ENCODE peak calls at places on chromosomes 3 and 15, in six cellular contexts. Z is DMS153, S is psoas muscle, O is hypothalamus, I is nephron progenitor cell, W is C1 segment of cervical spinal cord. Q is an unnamed sample.

GRCh38 chr15:90895571-90896117 is 7.5 kb upstream of the MAN2A2 start:
- DNase-seq in Z (no peak), S (no peak), O (peak; percentile 47), I (no peak), W (peak; percentile 26), Q (no peak)

GRCh38 chr3:39330824-39331223 is 1.3 kb downstream of the CCR8 start:
- DNase-seq in Z (no peak), S (no peak), O (no peak), I (no peak), W (no peak), Q (no peak)

GRCh38 chr3:122004123-122004522 is 17.9 kb downstream of the ILDR1 start:
- DNase-seq in Z (peak; percentile 94), S (no peak), O (no peak), I (no peak), W (no peak), Q (no peak)

GRCh38 chr3:151210676-151211381 is 7.8 kb upstream of the GPR171 start:
- DNase-seq in Z (no peak), S (no peak), O (no peak), I (no peak), W (no peak), Q (no peak)

GRCh38 chr3:127929818-127930217 is 14.8 kb downstream of the KBTBD12 start:
- DNase-seq in Z (no peak), S (no peak), O (no peak), I (no peak), W (no peak), Q (no peak)

GRCh38 chr3:143811602-143812001 is 36.7 kb downstream of the SLC9A9 start:
- DNase-seq in Z (no peak), S (peak; percentile 76), O (no peak), I (no peak), W (no peak), Q (no peak)

GRCh38 chr15:38600241-38600640 is 35.6 kb upstream of the RASGRP1 start:
- DNase-seq in Z (no peak), S (no peak), O (no peak), I (no peak), W (no peak), Q (no peak)

GRCh38 chr15:74776851-74777768 is 4.8 kb upstream of the CSK start:
- DNase-seq in Z (no peak), S (no peak), O (no peak), I (no peak), W (no peak), Q (no peak)

GRCh38 chr3:138038725-138039462 is 28.9 kb downstream of the CLDN18 start:
- DNase-seq in Z (no peak), S (no peak), O (no peak), I (no peak), W (no peak), Q (no peak)

GRCh38 chr3:150577854-150578253 is 25.3 kb upstream of the SELENOT start:
- DNase-seq in Z (no peak), S (no peak), O (no peak), I (no peak), W (no peak), Q (no peak)

GRCh38 chr15:52080031-52080430 is 32.5 kb downstream of the BCL2L10 start:
- DNase-seq in Z (no peak), S (no peak), O (no peak), I (no peak), W (no peak), Q (no peak)

GRCh38 chr3:185328324-185329004 is 34.5 kb upstream of the MAP3K13 start:
- DNase-seq in Z (no peak), S (no peak), O (no peak), I (no peak), W (no peak), Q (no peak)

GRCh38 chr3:49713336-49714105 is 6.0 kb downstream of the AMIGO3 start:
- DNase-seq in Z (no peak), S (no peak), O (no peak), I (no peak), W (no peak), Q (no peak)

GRCh38 chr3:108806316-108806715 is 16.3 kb upstream of the TRAT1 start:
- DNase-seq in Z (no peak), S (no peak), O (no peak), I (no peak), W (no peak), Q (no peak)

GRCh38 chr3:145780301-145780700 is 380.7 kb downstream of the PLOD2 start:
- DNase-seq in Z (no peak), S (no peak), O (no peak), I (no peak), W (no peak), Q (no peak)

GRCh38 chr15:67133738-67134576 is 68.6 kb downstream of the SMAD3 start:
- DNase-seq in Z (no peak), S (no peak), O (no peak), I (peak; percentile 54), W (no peak), Q (no peak)

GRCh38 chr15:48084759-48085420 is 35.9 kb upstream of the SLC24A5 start:
- DNase-seq in Z (no peak), S (no peak), O (no peak), I (peak; percentile 17), W (no peak), Q (no peak)

GRCh38 chr3:171453175-171453868 is 6.9 kb downstream of the TNIK start:
- DNase-seq in Z (no peak), S (no peak), O (no peak), I (peak; percentile 62), W (no peak), Q (no peak)

GRCh38 chr15:29805043-29805707 is 17.1 kb downstream of the TJP1 start:
- DNase-seq in Z (no peak), S (no peak), O (no peak), I (no peak), W (peak; percentile 6), Q (peak; percentile 19)

GRCh38 chr15:55715355-55716076 is 27.4 kb downstream of the PRTG start:
- DNase-seq in Z (no peak), S (no peak), O (no peak), I (no peak), W (no peak), Q (no peak)

GRCh38 chr3:169455472-169455871 is 208.0 kb downstream of the MECOM start:
- DNase-seq in Z (no peak), S (no peak), O (no peak), I (no peak), W (no peak), Q (no peak)

GRCh38 chr15:63818191-63818590 is 15.6 kb downstream of the HERC1 start:
- DNase-seq in Z (no peak), S (no peak), O (no peak), I (no peak), W (no peak), Q (no peak)

GRCh38 chr15:42919308-42919707 is 1.3 kb downstream of the TTBK2 start:
- DNase-seq in Z (no peak), S (no peak), O (no peak), I (no peak), W (no peak), Q (no peak)

GRCh38 chr3:58025824-58026579 is 17.8 kb downstream of the FLNB start:
- DNase-seq in Z (peak; percentile 76), S (no peak), O (no peak), I (no peak), W (no peak), Q (peak; percentile 11)

GRCh38 chr3:185656321-185656840 is 70.3 kb downstream of the SENP2 start:
- DNase-seq in Z (no peak), S (no peak), O (no peak), I (no peak), W (no peak), Q (no peak)

Q was measured in amygdala.